ENCODE peak calls at places on chromosomes 1 and 21, in eight cellular contexts. I, P, K, S, A, O, Q and X are unnamed samples.
A peak's percentile ranks its signal among the peaks of the same experiment; 100 is the strongest.

GRCh38 chr1:10640079-10640578 is 156.3 kb downstream of the CASZ1 start:
- ATAC-seq in I (peak; percentile 41), P (no peak), K (no peak), S (no peak), A (no peak), O (no peak), Q (no peak), X (peak; percentile 33)

GRCh38 chr1:225572422-225572821 is 80.5 kb downstream of the ENAH start:
- ATAC-seq in I (peak; percentile 51), P (no peak), K (no peak), S (no peak), A (no peak), O (peak; percentile 41), Q (no peak), X (no peak)

GRCh38 chr1:58896211-58897183 is 112.7 kb upstream of the JUN start:
- ATAC-seq in I (peak; percentile 84), P (no peak), K (peak; percentile 45), S (peak; percentile 82), A (peak; percentile 22), O (no peak), Q (peak; percentile 80), X (peak; percentile 50)

GRCh38 chr1:160797861-160798273 is 1.9 kb downstream of the LY9 start:
- ATAC-seq in I (no peak), P (peak; percentile 44), K (no peak), S (no peak), A (peak; percentile 51), O (no peak), Q (no peak), X (no peak)

GRCh38 chr21:35139382-35139715 is 90.2 kb upstream of the RUNX1 start:
- ATAC-seq in I (no peak), P (no peak), K (no peak), S (no peak), A (no peak), O (no peak), Q (no peak), X (no peak)

GRCh38 chr1:109371271-109371739 is 26.4 kb downstream of the SORT1 start:
- ATAC-seq in I (peak; percentile 78), P (no peak), K (peak; percentile 74), S (peak; percentile 86), A (no peak), O (peak; percentile 51), Q (peak; percentile 86), X (peak; percentile 79)

GRCh38 chr1:32474954-32475353 is 10.1 kb downstream of the ZBTB8B start:
- ATAC-seq in I (no peak), P (no peak), K (no peak), S (no peak), A (no peak), O (no peak), Q (no peak), X (no peak)

GRCh38 chr1:242055921-242056320 is 57.0 kb upstream of the MAP1LC3C start:
- ATAC-seq in I (no peak), P (no peak), K (no peak), S (no peak), A (no peak), O (no peak), Q (no peak), X (no peak)

GRCh38 chr21:29942033-29942432 is 2.2 kb upstream of the GRIK1 start:
- ATAC-seq in I (no peak), P (no peak), K (no peak), S (no peak), A (no peak), O (no peak), Q (no peak), X (no peak)

GRCh38 chr1:181124206-181124825 is 35.8 kb downstream of the IER5 start:
- ATAC-seq in I (peak; percentile 15), P (no peak), K (peak; percentile 27), S (no peak), A (peak; percentile 45), O (no peak), Q (peak; percentile 45), X (peak; percentile 47)

GRCh38 chr1:196115641-196116040 is 492.6 kb downstream of the KCNT2 start:
- ATAC-seq in I (peak; percentile 96), P (no peak), K (no peak), S (peak; percentile 73), A (no peak), O (no peak), Q (peak; percentile 62), X (no peak)

GRCh38 chr1:93585059-93585966 is 96.3 kb downstream of the BCAR3 start:
- ATAC-seq in I (peak; percentile 91), P (no peak), K (peak; percentile 84), S (peak; percentile 68), A (no peak), O (peak; percentile 84), Q (peak; percentile 93), X (peak; percentile 44)

GRCh38 chr1:214660900-214661299 is 57.9 kb downstream of the CENPF start:
- ATAC-seq in I (peak; percentile 42), P (no peak), K (no peak), S (peak; percentile 71), A (peak; percentile 49), O (peak; percentile 78), Q (peak; percentile 75), X (peak; percentile 69)

GRCh38 chr1:244645890-244646289 is 7.0 kb upstream of the DESI2 start:
- ATAC-seq in I (no peak), P (no peak), K (no peak), S (no peak), A (no peak), O (no peak), Q (no peak), X (no peak)

GRCh38 chr1:234533975-234534876 is 55.2 kb upstream of the TARBP1 start:
- ATAC-seq in I (peak; percentile 28), P (no peak), K (no peak), S (no peak), A (no peak), O (no peak), Q (peak; percentile 8), X (peak; percentile 35)

GRCh38 chr1:146051452-146051852 is 29.9 kb upstream of the HJV start:
- ATAC-seq in I (peak; percentile 43), P (no peak), K (no peak), S (peak; percentile 53), A (no peak), O (no peak), Q (peak; percentile 30), X (peak; percentile 8)

GRCh38 chr1:80639777-80640533 is 1160.8 kb upstream of the ADGRL2 start:
- ATAC-seq in I (no peak), P (no peak), K (no peak), S (no peak), A (no peak), O (no peak), Q (no peak), X (no peak)

GRCh38 chr1:44661786-44662682 is 12.2 kb downstream of the TMEM53 start:
- ATAC-seq in I (no peak), P (no peak), K (no peak), S (no peak), A (no peak), O (peak; percentile 65), Q (no peak), X (no peak)

GRCh38 chr1:6373961-6374720 is 19.4 kb downstream of the ACOT7 start:
- ATAC-seq in I (no peak), P (no peak), K (no peak), S (no peak), A (no peak), O (no peak), Q (peak; percentile 59), X (no peak)

GRCh38 chr1:3803905-3804626 is 7.8 kb upstream of the LRRC47 start:
- ATAC-seq in I (no peak), P (no peak), K (no peak), S (no peak), A (no peak), O (no peak), Q (no peak), X (no peak)

GRCh38 chr1:54615531-54616245 is 7.6 kb downstream of the FAM151A start:
- ATAC-seq in I (peak; percentile 46), P (no peak), K (no peak), S (no peak), A (peak; percentile 37), O (no peak), Q (no peak), X (peak; percentile 24)

DNA sequence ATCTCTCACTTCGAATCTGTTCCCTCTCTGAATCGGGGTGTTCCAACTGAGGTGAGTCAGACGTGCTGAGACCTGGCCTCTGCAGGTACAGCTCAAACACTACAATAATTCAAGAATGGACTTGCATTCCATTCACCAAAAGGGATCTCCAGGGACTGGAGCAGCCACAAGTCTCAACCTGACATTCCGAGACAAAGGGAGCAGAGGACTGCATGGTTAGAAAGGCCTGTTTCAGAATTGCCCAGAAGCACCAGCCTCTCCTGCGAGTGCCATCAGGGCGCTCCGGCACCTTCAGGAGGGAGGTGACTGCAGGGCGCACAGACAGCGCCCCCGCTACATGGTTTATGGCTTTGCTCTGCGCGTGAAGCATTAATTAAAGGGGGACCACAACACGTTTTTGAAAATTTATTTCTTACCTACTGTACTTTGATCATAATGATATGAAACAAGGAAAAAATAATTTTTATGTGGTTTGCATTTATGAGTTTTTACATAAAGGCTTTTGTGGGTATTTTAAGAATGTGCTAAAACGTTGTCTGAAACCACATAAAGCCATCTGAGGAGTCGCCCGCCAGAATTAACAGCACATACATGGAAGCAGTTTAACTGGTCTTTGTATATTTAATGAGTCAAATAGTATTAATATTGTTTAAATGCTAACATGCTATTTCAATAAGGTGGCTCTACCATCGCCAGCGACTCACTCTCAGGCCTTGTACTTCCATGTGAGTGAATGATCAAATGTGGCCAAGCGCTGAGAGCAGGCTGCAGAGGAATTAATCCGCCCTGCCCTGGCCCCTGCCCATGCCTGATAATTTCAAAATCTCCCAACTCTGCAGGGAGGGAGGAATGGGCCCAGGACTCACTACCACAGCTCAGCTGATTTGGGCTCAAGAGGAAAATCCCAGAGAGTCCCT is 49.4 kb downstream of the SLC66A1 start:
- ATAC-seq in I (no peak), P (no peak), K (no peak), S (no peak), A (peak; percentile 61), O (no peak), Q (peak; percentile 82), X (no peak)
- H3K4me3 ChIP-seq in I (no peak overlapping the region), P (no peak overlapping the region), K (no peak overlapping the region), S (no peak overlapping the region), A (no peak overlapping the region), O (no peak overlapping the region), Q (no peak overlapping the region), X (no peak overlapping the region)

DNA sequence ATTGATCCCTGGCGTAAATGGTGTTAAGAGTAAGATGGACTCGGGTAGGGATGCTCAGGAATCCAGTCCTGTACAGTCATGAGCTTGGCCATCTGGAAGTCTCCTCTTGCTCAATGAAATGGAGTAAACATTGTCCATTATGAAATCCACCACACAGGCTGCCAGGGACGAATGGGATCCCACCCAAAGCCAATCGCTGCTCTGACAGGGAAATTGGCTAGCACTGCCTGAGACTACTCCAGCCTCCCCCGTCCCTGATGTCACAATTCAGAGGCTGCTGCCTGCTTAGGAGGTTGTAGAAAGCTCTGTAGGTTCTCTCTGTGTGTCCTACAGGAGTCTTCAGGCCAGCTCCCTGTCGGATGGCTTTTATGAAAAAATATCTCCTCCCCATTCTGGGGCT is at the start of gene HSD11B1:
- ATAC-seq in I (peak; percentile 95), P (no peak), K (peak; percentile 56), S (peak; percentile 96), A (no peak), O (no peak), Q (peak; percentile 86), X (peak; percentile 97)
- H3K27me3 ChIP-seq in I (no peaks in the 10 kb centered on the region), P (no peaks in the 10 kb centered on the region), K (no peaks in the 10 kb centered on the region), S (no peaks in the 10 kb centered on the region), A (no peaks in the 10 kb centered on the region), O (no peaks in the 10 kb centered on the region), Q (peaks cover 3% of the 10 kb centered on the region), X (peaks cover 5% of the 10 kb centered on the region)

GRCh38 chr1:226603030-226603960 is 54.7 kb downstream of the STUM start:
- ATAC-seq in I (peak; percentile 70), P (no peak), K (no peak), S (peak; percentile 51), A (no peak), O (no peak), Q (peak; percentile 31), X (peak; percentile 35)
- H3K4me3 ChIP-seq in I (no peak overlapping the region), P (no peak overlapping the region), K (no peak overlapping the region), S (no peak overlapping the region), A (no peak overlapping the region), O (no peak overlapping the region), Q (no peak overlapping the region), X (no peak overlapping the region)

GRCh38 chr1:33623811-33624210 is 151.4 kb downstream of the ZSCAN20 start:
- ATAC-seq in I (no peak), P (no peak), K (no peak), S (no peak), A (no peak), O (no peak), Q (no peak), X (no peak)
- H3K27me3 ChIP-seq in I (no peaks in the 10 kb centered on the region), P (peaks cover 10% of the 10 kb centered on the region), K (no peaks in the 10 kb centered on the region), S (no peaks in the 10 kb centered on the region), A (no peaks in the 10 kb centered on the region), O (peaks cover 18% of the 10 kb centered on the region), Q (peaks cover 18% of the 10 kb centered on the region), X (peaks cover 26% of the 10 kb centered on the region)